ENCODE peak calls at places on chromosomes 2 and 18, in four cellular contexts. L, H, B and R are unnamed samples.

GRCh38 chr2:3041841-3042600 is 335.6 kb downstream of the EIPR1 start:
- DNase-seq in L (no peak), B (no peak), H (no peak), R (no peak)

GRCh38 chr18:41266214-41266613 is 688.8 kb upstream of the PIK3C3 start:
- DNase-seq in B (no peak), H (no peak), L (no peak), R (no peak)

GRCh38 chr18:42517896-42518295 is 562.9 kb downstream of the PIK3C3 start:
- DNase-seq in B (no peak), L (no peak), H (no peak), R (no peak)

GRCh38 chr2:26172189-26172865 is 561 bp upstream of the GAREM2 start:
- DNase-seq in L (peak), B (no peak), H (no peak), R (peak)

GRCh38 chr2:213251618-213252017 is 32.6 kb upstream of the SPAG16 start:
- DNase-seq in B (no peak), L (peak), H (peak), R (no peak)

GRCh38 chr2:122980672-122981071 is 1044.4 kb upstream of the CNTNAP5 start:
- DNase-seq in H (no peak), B (no peak), L (no peak), R (no peak)

GRCh38 chr2:171703574-171704347 is 16.5 kb downstream of the DYNC1I2 start:
- DNase-seq in H (peak), B (no peak), L (peak), R (no peak)

GRCh38 chr2:226618875-226619605 is 180.6 kb downstream of the IRS1 start:
- DNase-seq in B (no peak), L (no peak), H (peak), R (no peak)

GRCh38 chr18:44229693-44230108 is 451.0 kb upstream of the SETBP1 start:
- DNase-seq in B (no peak), H (peak), L (no peak), R (peak)

GRCh38 chr2:37768491-37768925 is 97.1 kb upstream of the CDC42EP3 start:
- DNase-seq in B (no peak), H (peak), L (peak), R (no peak)

GRCh38 chr2:162343492-162343823 is 474 bp upstream of the GCA start:
- DNase-seq in L (no peak), H (no peak), B (no peak), R (no peak)
- H4K8ac ChIP-seq in L (no peak), H (peak), B (no peak), R (no peak)

GRCh38 chr18:80169607-80170006 is 60.5 kb downstream of the ADNP2 start:
- DNase-seq in B (no peak), H (peak), L (no peak), R (no peak)

GRCh38 chr18:80172056-80172455 is 63.0 kb downstream of the ADNP2 start:
- DNase-seq in B (no peak), H (no peak), L (no peak), R (no peak)

GRCh38 chr18:80170395-80171094 is 61.5 kb downstream of the ADNP2 start:
- DNase-seq in B (no peak), H (no peak), L (peak), R (no peak)

GRCh38 chr18:80173060-80173459 is 64.0 kb downstream of the ADNP2 start:
- DNase-seq in B (no peak), H (no peak), L (peak), R (no peak)

DNA sequence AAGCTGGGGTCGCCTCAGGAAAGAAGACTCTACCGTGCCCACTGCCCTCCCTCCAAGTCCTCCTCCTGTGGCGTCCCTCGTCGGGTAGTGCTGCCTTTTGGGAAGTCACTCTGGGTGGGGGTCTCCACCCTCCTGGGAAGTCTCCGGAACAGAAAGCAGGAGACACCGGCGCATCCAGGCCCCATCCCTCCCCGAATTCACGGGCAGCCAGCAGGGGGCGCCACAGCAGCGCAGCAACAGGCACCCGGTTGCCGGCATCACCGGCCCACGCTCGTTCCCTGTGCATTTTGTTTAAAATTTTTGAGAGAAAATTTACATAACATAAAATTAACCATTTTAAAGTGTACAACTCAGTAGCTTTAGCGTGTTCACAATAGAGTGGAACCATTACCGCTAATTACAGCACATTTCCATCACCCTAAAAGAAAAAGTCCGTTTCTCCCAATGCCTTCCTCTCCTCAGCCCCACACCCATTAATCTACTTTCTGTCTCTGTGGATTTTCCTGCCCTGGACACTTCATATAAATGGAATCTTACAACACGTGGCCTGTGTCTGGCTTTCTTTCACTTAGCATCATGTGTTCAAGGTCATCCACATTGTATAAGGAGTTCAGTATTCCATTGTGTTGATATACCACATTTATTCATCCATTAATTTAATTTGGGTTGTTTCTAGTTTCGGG is 62.3 kb downstream of the ADNP2 start:
- DNase-seq in H (peak), L (peak), B (peak), R (peak)
- H3K56ac ChIP-seq in H (no peak), L (no peak), B (no peak), R (no peak)

DNA sequence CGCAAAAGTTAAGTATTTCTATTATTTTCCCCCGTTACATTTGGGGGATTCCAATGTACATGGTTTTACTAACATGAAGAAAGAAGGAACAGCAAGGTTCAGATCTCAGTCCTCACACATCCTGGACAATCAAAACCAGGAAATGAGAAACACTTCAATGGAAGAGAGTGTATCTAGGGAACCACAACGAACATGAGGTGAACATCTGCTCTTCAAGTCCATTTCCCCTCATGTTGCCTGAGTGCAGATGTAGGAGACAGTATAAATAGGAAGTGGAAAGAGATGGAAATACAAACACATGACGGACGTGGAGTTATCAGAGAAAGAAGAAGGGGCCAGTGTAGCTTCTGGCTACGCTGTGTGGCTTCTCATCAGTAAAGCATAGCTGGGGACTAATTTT is 52.6 kb downstream of the CHN1 start:
- DNase-seq in B (no peak), L (no peak), H (peak), R (no peak)
- H4K8ac ChIP-seq in B (no peak), L (no peak), H (peak), R (no peak)

DNA sequence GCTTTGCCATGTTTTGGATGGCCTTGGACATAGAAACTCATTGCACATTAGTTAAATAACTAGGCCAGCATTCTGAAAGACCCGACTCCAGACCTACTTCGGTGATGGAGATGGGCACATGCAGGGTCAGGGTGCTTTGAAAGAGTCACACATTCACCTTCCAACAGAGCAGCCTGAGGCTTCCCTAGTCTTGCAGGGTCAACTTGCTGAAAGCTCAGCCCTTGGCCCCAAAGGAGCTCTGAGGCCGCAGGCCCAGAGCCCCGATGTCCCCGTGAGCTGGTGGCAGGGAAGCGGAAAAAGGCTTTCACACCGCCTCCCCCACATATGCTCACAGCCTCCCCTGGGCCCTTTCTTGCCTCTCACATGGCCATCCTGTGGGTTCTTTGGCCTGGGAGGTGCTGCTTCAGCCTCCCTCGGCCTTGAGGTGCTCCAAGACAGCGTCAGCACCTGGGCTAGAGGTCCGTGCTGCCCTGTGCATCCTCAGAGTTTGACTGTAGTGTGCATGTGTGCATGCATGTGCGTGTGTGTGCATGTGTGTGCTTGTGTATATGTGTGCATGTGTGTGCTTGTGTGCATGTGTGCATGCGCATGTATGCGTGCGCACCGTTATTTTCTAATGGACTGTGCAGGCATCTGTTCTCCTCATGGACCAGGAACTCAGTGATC is 21.6 kb downstream of the LDLRAD4 start:
- DNase-seq in H (no peak), L (no peak), B (no peak), R (no peak)
- H3K56ac ChIP-seq in H (no peak), L (no peak), B (no peak), R (no peak)

GRCh38 chr2:218781691-218782528 is at the start of gene CYP27A1:
- DNase-seq in B (peak), L (peak), H (no peak), R (peak)
- H4K8ac ChIP-seq in B (peak), L (peak), H (peak), R (no peak)

DNA sequence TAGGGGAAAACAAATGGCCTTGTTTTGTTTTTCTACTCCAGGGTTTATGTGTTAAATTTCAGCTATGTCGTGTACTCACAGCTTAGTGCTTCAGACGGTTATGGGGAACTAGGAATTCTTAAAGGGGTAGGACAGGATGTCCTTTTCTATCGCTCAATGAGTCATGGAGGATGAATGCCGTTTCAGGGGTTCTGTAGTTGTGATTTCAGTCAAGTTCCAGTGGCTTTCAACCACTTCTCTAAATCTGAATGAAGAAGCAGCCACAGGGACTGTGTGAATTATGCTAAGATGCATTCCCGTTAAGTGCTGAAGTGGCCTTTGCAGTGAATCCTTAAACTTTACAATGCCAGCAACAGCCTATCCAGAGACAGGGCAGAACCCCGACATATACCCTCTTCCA is 1231.7 kb upstream of the ZEB2 start:
- DNase-seq in B (no peak), L (peak), H (peak), R (no peak)
- H3K56ac ChIP-seq in B (no peak), L (no peak), H (peak), R (no peak)

DNA sequence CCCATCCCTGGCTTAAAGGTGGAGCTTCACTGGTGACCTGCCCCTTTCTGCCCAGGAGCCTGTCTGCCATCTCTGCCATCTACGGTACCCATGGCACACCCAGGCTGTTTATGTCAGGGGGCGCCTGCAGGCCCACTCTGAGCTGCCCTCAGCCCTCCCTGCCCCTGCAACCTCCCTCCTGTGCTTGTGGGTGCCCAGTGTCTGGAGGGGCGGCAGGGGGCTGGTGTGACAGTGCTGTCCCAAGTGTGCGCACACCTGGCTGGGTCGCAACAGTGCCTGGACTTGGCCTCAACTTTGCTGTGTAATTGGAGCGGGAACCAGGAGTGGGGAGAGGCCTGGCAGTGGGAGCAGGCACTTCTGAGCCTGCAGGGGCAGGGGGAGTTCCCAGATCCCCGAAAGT is 102.4 kb downstream of the ALMS1 start:
- DNase-seq in L (no peak), B (no peak), H (no peak), R (no peak)
- H4K8ac ChIP-seq in L (no peak), B (no peak), H (no peak), R (no peak)

GRCh38 chr2:237857791-237858190 is 1.6 kb upstream of the RAMP1 start:
- DNase-seq in H (no peak), B (no peak), L (no peak), R (no peak)

GRCh38 chr2:237859533-237860272 is at the start of gene RAMP1:
- DNase-seq in H (peak), B (no peak), L (peak), R (no peak)

GRCh38 chr2:237859082-237859433 is 365 bp upstream of the RAMP1 start:
- DNase-seq in L (peak), B (no peak), H (no peak), R (no peak)

GRCh38 chr2:237860273-237860935 is 981 bp downstream of the RAMP1 start:
- DNase-seq in B (no peak), H (no peak), L (no peak), R (no peak)

GRCh38 chr2:237858294-237859081 is 935 bp upstream of the RAMP1 start:
- DNase-seq in L (peak), B (peak), H (peak), R (peak)
- H3K56ac ChIP-seq in L (no peak), B (no peak), H (no peak), R (no peak)

GRCh38 chr2:11131166-11131920 is 23.9 kb upstream of the SLC66A3 start:
- DNase-seq in L (no peak), H (no peak), B (no peak), R (no peak)

GRCh38 chr2:11127791-11128190 is 27.5 kb upstream of the SLC66A3 start:
- DNase-seq in B (no peak), H (no peak), L (no peak), R (no peak)

GRCh38 chr2:11128258-11128951 is 26.9 kb upstream of the SLC66A3 start:
- DNase-seq in H (peak), B (no peak), L (no peak), R (no peak)

GRCh38 chr2:11132036-11132671 is 23.1 kb upstream of the SLC66A3 start:
- DNase-seq in B (no peak), L (no peak), H (no peak), R (no peak)

DNA sequence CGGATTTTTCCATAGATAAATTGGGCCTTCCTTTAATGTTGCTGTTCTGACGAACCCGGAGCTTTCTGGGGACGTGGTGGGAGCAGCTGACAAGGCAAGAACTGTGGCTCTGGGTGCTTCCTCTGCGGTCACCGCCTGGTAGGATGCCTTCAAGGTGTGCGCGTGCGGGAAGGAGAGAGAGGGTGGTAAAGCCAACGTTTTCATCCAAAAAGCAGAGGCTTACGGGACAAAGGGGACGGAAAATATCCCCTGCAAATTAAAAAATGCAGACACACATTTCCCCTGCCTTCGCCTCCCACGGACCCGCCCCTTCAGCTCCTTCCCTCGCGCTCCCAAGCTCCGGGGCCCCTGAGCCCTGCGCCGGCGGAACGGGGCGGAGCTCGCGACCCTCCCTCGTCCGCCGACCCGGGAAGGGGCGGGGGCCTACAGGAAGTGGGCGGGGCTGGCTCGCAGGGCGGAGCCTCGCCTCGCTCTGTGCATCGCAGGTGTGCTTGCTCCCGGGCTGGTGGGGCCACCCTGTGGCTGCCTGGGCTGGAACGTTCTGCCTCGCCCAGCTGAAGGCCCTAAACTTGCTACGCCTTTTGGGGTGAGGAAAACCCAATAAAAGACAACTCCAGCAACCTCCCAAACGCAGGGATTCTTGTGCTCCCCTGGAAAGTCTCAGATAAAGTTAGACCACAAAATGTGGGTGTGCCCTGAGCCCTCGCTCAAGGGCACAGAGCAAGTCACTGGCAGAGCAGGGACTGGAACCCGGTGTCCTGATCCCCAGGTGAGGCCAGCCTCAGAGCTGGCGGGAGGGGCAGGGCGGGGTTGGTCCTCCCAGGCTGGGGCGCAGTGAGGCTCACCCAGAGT is 25.4 kb upstream of the SLC66A3 start:
- DNase-seq in H (no peak), B (peak), L (peak), R (peak)
- H4K8ac ChIP-seq in H (no peak), B (no peak), L (no peak), R (no peak)

GRCh38 chr18:69250305-69251151 is 150.2 kb upstream of the DOK6 start:
- DNase-seq in H (peak), B (no peak), L (no peak), R (no peak)
- H3K56ac ChIP-seq in H (no peak), B (no peak), L (no peak), R (no peak)